ENCODE peak calls at places on chromosomes 11 and 22, in seven cellular contexts. W is endodermal cell; K is aorta; Z is effector memory CD4-positive, alpha-beta T cell; V is stomach; S is sigmoid colon; C is tibial artery. X is an unnamed sample.

GRCh38 chr11:76329983-76330382 is 50.9 kb downstream of the THAP12 start:
- DNase-seq in W (peak), K (no peak), Z (no peak), V (no peak), S (no peak), C (no peak), X (no peak)

GRCh38 chr22:23079240-23079768 is 9.0 kb downstream of the GNAZ start:
- DNase-seq in W (no peak), K (no peak), Z (no peak), V (no peak), S (no peak), C (no peak), X (no peak)

GRCh38 chr22:50034126-50035081 is 21.8 kb upstream of the IL17REL start:
- DNase-seq in W (no peak), K (peak), Z (no peak), V (no peak), S (peak), C (no peak), X (no peak)

GRCh38 chr11:85558411-85558810 is 68.7 kb downstream of the DLG2 start:
- DNase-seq in W (no peak), K (no peak), Z (no peak), V (no peak), S (no peak), C (no peak), X (no peak)

GRCh38 chr11:134398644-134399292 is 13.3 kb downstream of the B3GAT1 start:
- DNase-seq in W (no peak), K (no peak), Z (no peak), V (no peak), S (no peak), C (no peak), X (no peak)

GRCh38 chr22:45212306-45212709 is 28.4 kb downstream of the KIAA0930 start:
- DNase-seq in W (peak), K (peak), Z (no peak), V (peak), S (peak), C (peak), X (no peak)

GRCh38 chr11:10480026-10480425 is 25.0 kb downstream of the AMPD3 start:
- DNase-seq in W (no peak), K (peak), Z (no peak), V (no peak), S (no peak), C (no peak), X (no peak)

GRCh38 chr22:29459773-29460172 is 20.2 kb upstream of the NEFH start:
- DNase-seq in W (no peak), K (no peak), Z (no peak), V (no peak), S (no peak), C (no peak), X (no peak)

GRCh38 chr22:49770454-49771265 is 57.0 kb downstream of the BRD1 start:
- DNase-seq in W (no peak), K (peak), Z (no peak), V (no peak), S (peak), C (no peak), X (no peak)

GRCh38 chr11:70780246-70780535 is 381.9 kb downstream of the CTTN start:
- DNase-seq in W (no peak), K (no peak), Z (no peak), V (no peak), S (no peak), C (no peak), X (no peak)

GRCh38 chr22:48832592-48832991 is 995.1 kb downstream of the BRD1 start:
- DNase-seq in W (no peak), K (no peak), Z (no peak), V (no peak), S (no peak), C (no peak), X (no peak)

GRCh38 chr11:102120437-102120935 is 10.2 kb downstream of the YAP1 start:
- DNase-seq in W (no peak), K (no peak), Z (no peak), V (no peak), S (no peak), C (no peak), X (no peak)

GRCh38 chr11:2665747-2666710 is 33.8 kb downstream of the KCNQ1OT1 start:
- DNase-seq in W (peak), K (no peak), Z (no peak), V (peak), S (peak), C (peak), X (no peak)

GRCh38 chr22:40733919-40734318 is 54.6 kb downstream of the MCHR1 start:
- DNase-seq in W (no peak), K (no peak), Z (no peak), V (no peak), S (no peak), C (no peak), X (no peak)

GRCh38 chr11:74094393-74094792 is 76.4 kb downstream of the C2CD3 start:
- DNase-seq in W (peak), K (no peak), Z (no peak), V (no peak), S (no peak), C (no peak), X (no peak)

GRCh38 chr11:61325649-61326414 is 7.1 kb downstream of the DDB1 start:
- DNase-seq in W (no peak), K (no peak), Z (no peak), V (no peak), S (no peak), C (no peak), X (no peak)

GRCh38 chr11:113045146-113045545 is 83.9 kb downstream of the NCAM1 start:
- DNase-seq in W (peak), K (no peak), Z (no peak), V (no peak), S (no peak), C (no peak), X (no peak)

GRCh38 chr22:27045103-27045940 is 387.9 kb downstream of the MIAT start:
- DNase-seq in W (no peak), K (no peak), Z (no peak), V (no peak), S (no peak), C (no peak), X (no peak)

DNA sequence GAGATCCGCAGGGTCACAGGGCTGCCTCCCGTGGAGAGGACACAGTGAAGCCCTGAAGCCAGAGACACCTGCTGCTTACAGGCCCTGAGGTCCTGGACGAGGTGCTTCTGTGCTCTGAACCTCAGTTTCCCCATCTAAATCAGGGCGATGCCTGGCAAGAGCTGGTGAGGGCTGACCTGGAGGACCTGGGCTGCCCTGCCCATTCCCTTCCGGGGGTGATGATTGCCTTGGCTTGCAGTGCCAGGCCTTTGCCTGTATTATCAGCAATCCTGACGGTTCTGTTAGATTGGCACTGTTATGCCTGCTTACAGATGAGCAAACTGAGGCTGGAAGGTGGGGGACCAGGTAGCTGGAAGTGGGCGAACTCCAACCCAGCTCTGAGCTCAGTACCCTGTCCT is 7.8 kb upstream of the GTSE1 start:
- DNase-seq in W (no peak), K (no peak), Z (no peak), V (no peak), S (no peak), C (no peak), X (no peak)
- H3K27ac ChIP-seq in W (no peak), K (no peak), Z (no peak), V (peak), S (no peak), C (no peak), X (no peak)

GRCh38 chr11:47468598-47469214 is 19.8 kb upstream of the RAPSN start:
- DNase-seq in W (no peak), K (no peak), Z (no peak), V (no peak), S (no peak), C (no peak), X (no peak)
- H3K27ac ChIP-seq in W (no peak), K (no peak), Z (no peak), V (peak), S (peak), C (peak), X (no peak)

GRCh38 chr11:66892926-66893325 is 36.1 kb downstream of the LRFN4 start:
- DNase-seq in W (no peak), K (no peak), Z (no peak), V (no peak), S (no peak), C (no peak), X (no peak)

GRCh38 chr11:66888282-66888681 is 31.4 kb downstream of the LRFN4 start:
- DNase-seq in W (no peak), K (no peak), Z (no peak), V (no peak), S (no peak), C (no peak), X (no peak)

GRCh38 chr11:66887531-66887930 is 30.7 kb downstream of the LRFN4 start:
- DNase-seq in W (no peak), K (no peak), Z (no peak), V (no peak), S (no peak), C (no peak), X (no peak)

GRCh38 chr11:66889974-66890373 is 33.1 kb downstream of the LRFN4 start:
- DNase-seq in W (peak), K (no peak), Z (no peak), V (no peak), S (no peak), C (no peak), X (no peak)

DNA sequence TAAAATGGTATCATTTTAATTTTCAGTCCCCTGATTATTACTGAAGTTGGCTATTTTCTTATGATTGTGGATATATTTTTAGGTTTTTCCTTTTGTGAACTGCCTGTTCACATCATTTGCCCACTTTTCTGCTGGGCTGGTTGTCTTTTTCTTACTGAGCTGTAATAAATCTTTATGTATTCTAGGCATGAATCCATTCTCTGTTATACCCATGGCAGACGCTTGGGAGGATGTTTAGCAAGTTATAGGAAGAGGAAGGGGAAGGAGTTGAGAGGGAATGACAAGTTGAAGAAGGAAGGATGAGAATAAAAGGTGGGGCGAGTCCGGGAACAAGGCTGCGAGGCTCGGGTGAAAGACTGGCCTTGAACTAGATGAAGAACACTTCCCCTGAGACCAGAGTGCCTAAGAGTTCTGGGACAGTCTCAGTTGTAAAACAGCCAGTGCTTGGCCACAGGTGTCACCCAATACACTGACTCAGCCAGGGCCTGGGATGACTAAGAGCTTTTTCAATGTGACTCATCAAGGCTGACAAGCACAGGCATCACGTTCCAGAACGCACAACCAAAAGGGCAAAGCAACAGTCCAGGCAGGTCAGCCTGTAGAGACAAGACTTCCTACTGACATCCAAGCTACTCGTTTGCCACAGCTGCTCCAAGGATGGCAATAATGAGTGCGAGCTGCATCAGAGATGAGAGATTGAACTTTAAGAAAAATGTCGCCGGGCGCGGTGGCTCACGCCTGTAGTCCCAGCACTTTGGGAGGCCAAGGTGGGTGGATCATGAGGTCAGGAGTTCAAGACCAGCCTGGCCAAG is 35.2 kb downstream of the LRFN4 start:
- DNase-seq in W (peak), K (peak), Z (no peak), V (peak), S (no peak), C (peak), X (no peak)
- H3K27ac ChIP-seq in W (no peak), K (no peak), Z (no peak), V (no peak), S (no peak), C (no peak), X (no peak)

DNA sequence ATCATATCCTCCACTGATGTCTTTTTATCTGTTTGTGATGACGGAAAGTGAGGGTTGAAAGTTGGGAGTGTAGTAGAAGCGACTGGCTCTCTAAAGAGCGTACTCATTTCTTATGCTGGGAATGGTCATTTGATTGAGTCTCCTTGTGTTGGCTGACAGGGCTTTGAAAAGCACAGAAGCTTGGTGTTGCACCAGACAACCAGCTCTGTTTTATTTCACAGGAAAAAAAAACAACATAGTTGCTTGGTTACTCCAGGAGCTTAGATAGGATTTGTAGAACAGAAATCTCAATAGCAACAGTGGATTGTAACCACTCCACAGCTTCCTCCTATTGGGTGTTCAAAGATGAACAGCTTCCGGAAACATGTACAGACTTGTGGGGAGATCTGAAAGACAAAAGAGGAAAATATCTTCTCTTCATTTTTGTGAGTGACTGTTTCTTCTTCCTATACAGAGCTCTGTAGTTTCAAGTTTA is 2.7 kb downstream of the RBM14 start:
- DNase-seq in W (no peak), K (no peak), Z (peak), V (no peak), S (no peak), C (no peak), X (peak)
- H3K27ac ChIP-seq in W (no peak), K (peak), Z (peak), V (peak), S (peak), C (peak), X (peak)

DNA sequence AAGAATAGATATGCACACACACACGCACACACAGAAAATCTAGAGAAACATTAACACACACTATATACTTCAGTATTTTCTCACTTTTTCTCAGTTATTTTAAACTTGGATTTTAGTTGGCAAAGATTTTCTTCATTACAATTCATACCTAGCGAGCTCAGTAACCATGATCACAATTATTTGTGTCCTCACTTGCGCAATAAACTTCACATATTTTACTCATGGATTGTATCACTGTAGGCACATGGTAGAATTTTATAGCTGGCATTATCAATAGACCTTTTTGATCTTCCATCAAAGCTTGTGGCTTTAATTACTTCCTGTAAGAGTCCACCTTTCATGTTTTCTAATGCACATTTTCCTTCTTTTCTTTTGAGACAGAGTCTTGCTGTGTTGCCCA is 4.8 kb upstream of the XKR3 start:
- DNase-seq in W (no peak), K (no peak), Z (no peak), V (no peak), S (no peak), C (no peak), X (no peak)
- H3K27ac ChIP-seq in W (no peak), K (no peak), Z (no peak), V (no peak), S (no peak), C (no peak), X (no peak)

GRCh38 chr22:31583861-31584485 is 78.0 kb downstream of the PISD start:
- DNase-seq in W (no peak), K (no peak), Z (no peak), V (no peak), S (no peak), C (no peak), X (no peak)
- H3K27ac ChIP-seq in W (no peak), K (no peak), Z (no peak), V (no peak), S (no peak), C (no peak), X (peak)

DNA sequence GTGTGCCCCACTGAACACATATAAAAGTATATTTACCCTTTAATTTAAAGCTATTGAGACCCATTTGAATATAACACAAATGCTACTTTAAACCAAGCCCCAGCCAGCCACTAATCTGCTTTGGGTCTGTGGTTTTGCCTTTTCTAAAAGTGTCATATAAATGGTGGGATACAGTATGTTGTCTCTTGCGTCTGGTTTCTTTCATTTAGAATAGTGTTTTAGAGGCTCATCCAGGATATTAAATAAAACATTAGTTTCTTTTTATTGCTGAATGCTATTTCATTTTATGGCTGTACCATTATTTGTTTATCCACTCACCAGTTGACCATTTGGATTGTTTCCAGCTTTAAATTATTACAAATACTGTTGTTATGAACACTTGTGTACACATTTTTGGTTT is 290.5 kb upstream of the SORL1-AS1 start:
- DNase-seq in W (no peak), K (no peak), Z (no peak), V (no peak), S (no peak), C (no peak), X (no peak)
- H3K27ac ChIP-seq in W (no peak), K (no peak), Z (no peak), V (peak), S (peak), C (peak), X (no peak)

DNA sequence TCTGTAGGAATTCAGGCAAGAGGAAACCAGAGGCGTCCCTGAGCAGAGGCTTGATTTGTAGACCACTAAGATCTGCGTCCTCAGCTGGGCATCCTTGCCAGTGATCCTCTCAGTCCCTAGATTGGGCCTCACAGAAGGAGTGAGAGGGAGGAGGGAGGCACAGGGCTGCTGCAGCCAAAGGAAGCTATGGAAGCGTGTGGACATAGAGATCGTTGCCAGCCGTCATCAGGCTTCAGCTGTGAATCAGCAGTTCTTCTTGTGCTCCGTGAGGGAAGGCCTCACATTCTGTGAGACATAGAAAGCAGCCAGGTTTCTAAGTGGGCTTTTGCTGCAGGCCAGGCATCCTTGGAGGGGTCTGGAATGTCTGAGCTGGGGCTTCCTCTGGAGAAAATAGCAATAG is 254.7 kb upstream of the KIRREL3 start:
- DNase-seq in W (no peak), K (no peak), Z (no peak), V (no peak), S (no peak), C (no peak), X (no peak)
- H3K27ac ChIP-seq in W (no peak), K (no peak), Z (no peak), V (no peak), S (no peak), C (no peak), X (no peak)